ENCODE peak calls at places on chromosome 9, in seven cellular contexts. L, I, W, D, Y, A and R are unnamed samples. For H3K4me1 and H3K36me3, the result is how much of the 10 kb centered on the place peaks cover.

GRCh38 chr9:18759836-18760235 is 273.2 kb downstream of the SAXO1 start:
- DNase-seq in L (no peak), I (no peak), W (no peak), D (no peak), Y (no peak), A (no peak), R (no peak)

GRCh38 chr9:84371737-84372136 is 31.2 kb upstream of the SLC28A3 start:
- DNase-seq in L (no peak), I (no peak), W (no peak), D (no peak), Y (no peak), A (no peak), R (no peak)

GRCh38 chr9:134922932-134923240 is 5.2 kb upstream of the FCN1 start:
- DNase-seq in L (no peak), I (no peak), W (no peak), D (no peak), Y (no peak), A (peak), R (no peak)

GRCh38 chr9:34995288-34996060 is 5.9 kb downstream of the DNAJB5 start:
- DNase-seq in L (no peak), I (no peak), W (no peak), D (no peak), Y (no peak), A (no peak), R (no peak)

GRCh38 chr9:97382099-97382718 is 29.7 kb upstream of the TDRD7 start:
- DNase-seq in L (no peak), I (no peak), W (no peak), D (no peak), Y (no peak), A (no peak), R (no peak)

GRCh38 chr9:79213417-79214125 is 358.2 kb upstream of the TLE4 start:
- DNase-seq in L (no peak), I (no peak), W (no peak), D (no peak), Y (no peak), A (no peak), R (no peak)

GRCh38 chr9:91130796-91131318 is 230.9 kb downstream of the AUH start:
- DNase-seq in L (no peak), I (no peak), W (no peak), D (no peak), Y (no peak), A (no peak), R (no peak)

GRCh38 chr9:121331992-121332685 is 37.9 kb downstream of the STOM start:
- DNase-seq in L (peak), I (no peak), W (no peak), D (peak), Y (no peak), A (no peak), R (no peak)

GRCh38 chr9:34185778-34186551 is 7.1 kb downstream of the UBAP1 start:
- DNase-seq in L (peak), I (no peak), W (peak), D (no peak), Y (no peak), A (no peak), R (no peak)

GRCh38 chr9:109107402-109108240 is 12.1 kb downstream of the TMEM245 start:
- DNase-seq in L (peak), I (no peak), W (no peak), D (no peak), Y (no peak), A (no peak), R (no peak)

GRCh38 chr9:121636411-121636865 is 15.0 kb upstream of the DAB2IP start:
- DNase-seq in L (no peak), I (no peak), W (no peak), D (no peak), Y (no peak), A (no peak), R (no peak)

GRCh38 chr9:136160939-136161610 is 42.4 kb upstream of the TMEM250 start:
- DNase-seq in L (no peak), I (no peak), W (no peak), D (no peak), Y (no peak), A (no peak), R (no peak)

GRCh38 chr9:107890921-107891465 is 401.4 kb upstream of the KLF4 start:
- DNase-seq in L (no peak), I (no peak), W (no peak), D (no peak), Y (no peak), A (no peak), R (no peak)

GRCh38 chr9:92637886-92638620 is 31.9 kb downstream of the IPPK start:
- DNase-seq in L (no peak), I (no peak), W (no peak), D (no peak), Y (no peak), A (peak), R (no peak)

GRCh38 chr9:7659766-7660165 is 139.8 kb downstream of the DMAC1 start:
- DNase-seq in L (no peak), I (no peak), W (no peak), D (no peak), Y (no peak), A (no peak), R (no peak)

GRCh38 chr9:121138561-121138960 is 63.1 kb downstream of the RAB14 start:
- DNase-seq in L (no peak), I (no peak), W (no peak), D (no peak), Y (no peak), A (no peak), R (no peak)

GRCh38 chr9:137234055-137234697 is 3.5 kb downstream of the SLC34A3 start:
- DNase-seq in L (no peak), I (no peak), W (no peak), D (no peak), Y (no peak), A (no peak), R (no peak)
- H3K4me3 ChIP-seq in L (no peak), I (no peak), W (no peak), D (no peak), Y (no peak), A (no peak), R (no peak)

GRCh38 chr9:105297442-105298097 is 53.1 kb downstream of the SLC44A1 start:
- DNase-seq in L (no peak), I (no peak), W (no peak), D (peak), Y (no peak), A (no peak), R (no peak)

GRCh38 chr9:105296445-105296844 is 52.0 kb downstream of the SLC44A1 start:
- DNase-seq in L (peak), I (no peak), W (no peak), D (no peak), Y (no peak), A (no peak), R (no peak)

GRCh38 chr9:105295151-105295550 is 50.7 kb downstream of the SLC44A1 start:
- DNase-seq in L (no peak), I (no peak), W (no peak), D (no peak), Y (no peak), A (no peak), R (no peak)

GRCh38 chr9:105295986-105296385 is 51.5 kb downstream of the SLC44A1 start:
- DNase-seq in L (no peak), I (no peak), W (no peak), D (peak), Y (no peak), A (no peak), R (no peak)

DNA sequence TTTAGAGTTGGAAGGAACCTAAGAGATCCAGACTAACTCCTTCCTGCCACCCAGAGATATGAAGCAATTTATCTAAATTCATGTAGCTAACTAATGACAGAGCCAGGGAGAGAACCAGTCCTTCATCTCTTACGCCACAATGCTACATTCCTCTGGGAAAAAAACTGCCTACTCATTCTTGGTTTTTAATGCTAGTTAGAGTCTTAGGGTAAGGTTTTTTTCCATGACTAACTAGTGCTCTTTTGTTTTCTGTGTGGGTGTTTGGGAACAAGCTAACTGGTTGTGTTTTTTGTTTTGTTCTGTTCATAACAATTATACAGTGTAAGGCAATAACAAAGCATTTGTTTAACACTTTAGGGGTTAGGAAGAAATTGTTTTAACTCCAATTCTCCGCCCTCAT is 52.4 kb downstream of the SLC44A1 start:
- DNase-seq in L (peak), I (no peak), W (no peak), D (peak), Y (no peak), A (no peak), R (no peak)
- H3K4me1 ChIP-seq in L (under half), I (under half), W (under half), D (half or more), Y (under half), A (under half), R (under half)

GRCh38 chr9:100029246-100029645 is 69.6 kb downstream of the ERP44 start:
- DNase-seq in L (no peak), I (no peak), W (no peak), D (no peak), Y (no peak), A (no peak), R (no peak)
- H3K36me3 ChIP-seq in L (under half), I (under half), W (half or more), D (under half), Y (under half), A (under half), R (under half)

GRCh38 chr9:131145245-131145644 is 19.9 kb downstream of the NUP214 start:
- DNase-seq in L (no peak), I (no peak), W (no peak), D (no peak), Y (no peak), A (no peak), R (no peak)

GRCh38 chr9:131138676-131139075 is 13.3 kb downstream of the NUP214 start:
- DNase-seq in L (no peak), I (no peak), W (no peak), D (no peak), Y (no peak), A (no peak), R (no peak)

GRCh38 chr9:131140550-131140949 is 15.2 kb downstream of the NUP214 start:
- DNase-seq in L (no peak), I (no peak), W (no peak), D (no peak), Y (no peak), A (no peak), R (no peak)

GRCh38 chr9:131142160-131142559 is 16.8 kb downstream of the NUP214 start:
- DNase-seq in L (no peak), I (no peak), W (no peak), D (no peak), Y (no peak), A (no peak), R (no peak)

GRCh38 chr9:131140112-131140511 is 14.7 kb downstream of the NUP214 start:
- DNase-seq in L (no peak), I (no peak), W (no peak), D (no peak), Y (no peak), A (no peak), R (no peak)
- H3K4me3 ChIP-seq in L (no peak), I (no peak), W (no peak), D (no peak), Y (no peak), A (no peak), R (no peak)

GRCh38 chr9:129631673-129632129 is 5.7 kb downstream of the NTMT1 start:
- DNase-seq in L (no peak), I (no peak), W (no peak), D (no peak), Y (no peak), A (no peak), R (no peak)

GRCh38 chr9:129629251-129629650 is 3.3 kb downstream of the NTMT1 start:
- DNase-seq in L (no peak), I (no peak), W (no peak), D (no peak), Y (no peak), A (no peak), R (no peak)

GRCh38 chr9:129632460-129632859 is 6.5 kb downstream of the NTMT1 start:
- DNase-seq in L (no peak), I (no peak), W (no peak), D (no peak), Y (no peak), A (no peak), R (no peak)

GRCh38 chr9:129633207-129633606 is 7.2 kb downstream of the NTMT1 start:
- DNase-seq in L (no peak), I (no peak), W (no peak), D (no peak), Y (no peak), A (no peak), R (no peak)

GRCh38 chr9:129630967-129631672 is 5.2 kb downstream of the NTMT1 start:
- DNase-seq in L (no peak), I (no peak), W (no peak), D (no peak), Y (no peak), A (no peak), R (no peak)
- H3K4me1 ChIP-seq in L (under half), I (under half), W (under half), D (under half), Y (half or more), A (under half), R (under half)

DNA sequence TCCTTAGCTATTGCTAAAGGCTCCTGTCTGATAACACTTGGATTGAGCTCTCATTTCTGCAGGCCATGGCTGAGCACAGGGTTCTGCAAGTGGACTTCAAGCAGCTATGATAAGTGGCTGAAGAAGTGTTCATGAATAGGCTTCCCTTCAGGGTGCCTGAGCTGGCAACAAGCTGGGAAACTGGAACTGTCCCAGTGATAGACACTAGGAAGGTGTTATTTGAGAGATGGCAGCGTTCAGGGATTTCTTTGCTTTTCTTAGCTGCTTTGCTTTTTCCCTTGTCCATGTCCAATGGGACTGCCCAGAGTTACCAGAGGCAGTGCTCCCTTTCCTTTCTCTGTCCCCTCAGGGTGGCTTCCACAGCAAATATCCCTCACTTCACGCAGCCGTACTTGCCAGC is 75.8 kb downstream of the INIP start:
- DNase-seq in L (no peak), I (no peak), W (no peak), D (no peak), Y (no peak), A (no peak), R (no peak)
- H3K36me3 ChIP-seq in L (under half), I (under half), W (under half), D (under half), Y (under half), A (under half), R (under half)

DNA sequence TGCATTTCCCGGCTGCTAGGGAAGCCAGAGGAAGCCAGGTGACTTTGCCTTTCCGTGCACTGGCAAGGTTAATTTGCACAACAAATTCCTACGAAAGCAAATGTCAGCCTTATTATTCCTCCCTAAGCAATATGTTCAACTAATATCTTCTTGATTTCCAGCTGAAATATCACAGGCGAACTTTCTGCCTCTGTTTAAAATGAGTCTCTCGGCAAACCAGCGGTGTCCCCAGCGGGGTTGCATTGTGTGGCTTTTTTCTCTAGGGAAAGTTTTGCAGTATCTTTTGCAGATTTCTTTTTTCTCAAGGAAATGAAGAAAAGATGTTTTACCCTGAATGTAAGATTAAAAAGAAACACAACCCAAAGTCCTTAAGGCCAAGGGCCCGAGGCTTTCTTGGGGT is 1.9 kb downstream of the DBH start:
- DNase-seq in L (no peak), I (no peak), W (no peak), D (peak), Y (no peak), A (no peak), R (no peak)
- H3K4me3 ChIP-seq in L (no peak), I (no peak), W (no peak), D (no peak), Y (no peak), A (no peak), R (no peak)

DNA sequence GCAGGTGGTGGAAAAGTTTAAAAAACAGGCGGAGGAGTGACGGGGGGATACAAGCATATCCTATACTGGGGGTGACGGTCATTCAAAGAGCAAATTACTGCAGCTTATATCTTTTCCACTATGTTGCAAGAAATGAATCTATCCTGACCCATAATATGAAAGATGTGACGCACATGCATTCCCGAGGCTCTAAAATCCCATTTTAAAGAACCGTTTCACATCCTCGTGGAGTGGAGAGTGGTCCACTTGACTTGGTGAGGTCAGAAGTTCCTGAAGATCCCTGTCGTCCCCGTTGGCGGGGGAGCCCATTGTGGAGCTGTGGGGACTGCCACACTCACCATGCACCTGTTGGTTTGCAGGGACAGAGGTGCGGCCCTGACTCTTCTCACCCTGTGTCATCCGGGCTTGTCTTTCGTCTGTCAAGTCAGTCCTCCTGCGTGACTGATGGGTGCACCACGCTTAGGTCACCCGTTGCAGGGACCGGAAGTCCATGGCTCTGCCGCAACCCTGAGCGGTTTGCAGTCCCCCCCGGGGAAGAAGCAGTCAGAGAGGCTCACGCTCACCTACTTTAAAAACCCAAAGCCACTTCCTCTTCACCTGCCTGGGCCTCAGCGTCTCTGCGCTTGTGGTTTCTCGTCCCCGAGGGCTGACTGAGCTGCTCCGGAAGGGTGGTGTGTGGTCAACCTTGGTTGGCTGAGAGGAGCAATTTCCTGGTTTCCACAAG is 53.0 kb downstream of the USP20 start:
- DNase-seq in L (no peak), I (peak), W (peak), D (no peak), Y (peak), A (no peak), R (peak)
- H3K4me1 ChIP-seq in L (half or more), I (under half), W (half or more), D (under half), Y (half or more), A (under half), R (under half)

GRCh38 chr9:126401107-126401506 is 74.5 kb downstream of the MVB12B start:
- DNase-seq in L (no peak), I (no peak), W (no peak), D (no peak), Y (no peak), A (no peak), R (no peak)

GRCh38 chr9:126398403-126399058 is 71.9 kb downstream of the MVB12B start:
- DNase-seq in L (peak), I (peak), W (peak), D (peak), Y (peak), A (peak), R (peak)

GRCh38 chr9:126399789-126400188 is 73.2 kb downstream of the MVB12B start:
- DNase-seq in L (no peak), I (no peak), W (no peak), D (no peak), Y (no peak), A (no peak), R (no peak)

GRCh38 chr9:126400571-126400970 is 73.9 kb downstream of the MVB12B start:
- DNase-seq in L (no peak), I (no peak), W (no peak), D (no peak), Y (no peak), A (no peak), R (no peak)

DNA sequence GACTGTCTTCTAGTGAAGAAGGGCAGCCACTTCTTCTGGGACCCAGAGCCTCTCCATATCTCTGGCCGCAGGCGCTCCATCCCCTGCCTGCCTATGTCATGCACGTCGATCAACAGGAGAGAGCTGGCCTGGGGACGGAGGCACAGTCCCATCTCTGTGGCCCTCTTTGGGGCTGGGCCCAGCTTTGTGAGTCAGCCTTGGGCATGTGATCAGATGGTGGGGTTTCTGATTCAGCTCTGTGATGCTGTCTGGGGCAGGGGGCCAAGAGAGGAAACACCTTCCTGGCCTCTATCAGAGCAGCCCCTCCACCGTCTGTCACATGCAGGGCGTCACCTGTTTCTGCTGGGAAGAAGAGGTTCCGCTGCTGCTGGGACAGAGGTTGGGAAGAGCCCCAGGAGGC is 72.6 kb downstream of the MVB12B start:
- DNase-seq in L (no peak), I (no peak), W (no peak), D (no peak), Y (no peak), A (no peak), R (no peak)
- H3K36me3 ChIP-seq in L (under half), I (under half), W (under half), D (under half), Y (under half), A (under half), R (under half)